ENCODE peak calls at places on chromosomes 6 and 20, in eight cellular contexts. C is neural progenitor cell, H is psoas muscle, U is PC-3, W is OCI-LY7, J is body of pancreas, S is RWPE2, Q is ascending aorta. Y is an unnamed sample. For H3K9me3, the result is how much of the 10 kb centered on the place peaks cover.

GRCh38 chr6:118705799-118706481 is 54.5 kb upstream of the CEP85L start:
- DNase-seq in C (peak), H (peak), U (no peak), W (no peak), J (no peak), S (no peak), Q (no peak), Y (no peak)

GRCh38 chr6:33192671-33193602 is 670 bp upstream of the COL11A2 start:
- DNase-seq in C (peak), H (peak), U (no peak), W (no peak), J (peak), S (no peak), Q (no peak), Y (no peak)

GRCh38 chr6:93624408-93624807 is 205.0 kb upstream of the EPHA7 start:
- DNase-seq in C (peak), H (no peak), U (no peak), W (no peak), J (peak), S (no peak), Q (no peak), Y (no peak)

GRCh38 chr6:117561128-117561527 is 41.2 kb downstream of the GOPC start:
- DNase-seq in C (no peak), H (no peak), U (no peak), W (no peak), J (no peak), S (no peak), Q (no peak), Y (no peak)

GRCh38 chr6:28597217-28597835 is 71.6 kb downstream of the GPX5 start:
- DNase-seq in C (peak), H (no peak), U (peak), W (no peak), J (peak), S (no peak), Q (no peak), Y (no peak)

GRCh38 chr6:38322123-38322522 is 317.6 kb downstream of the BTBD9 start:
- DNase-seq in C (no peak), H (no peak), U (no peak), W (no peak), J (no peak), S (no peak), Q (no peak), Y (no peak)

GRCh38 chr6:22596011-22596410 is 26.6 kb downstream of the HDGFL1 start:
- DNase-seq in C (no peak), H (no peak), U (peak), W (no peak), J (no peak), S (no peak), Q (no peak), Y (no peak)

GRCh38 chr6:75424610-75425548 is 68.7 kb downstream of the FILIP1 start:
- DNase-seq in C (no peak), H (no peak), U (peak), W (no peak), J (no peak), S (no peak), Q (no peak), Y (no peak)

GRCh38 chr6:167095888-167096287 is 27.0 kb upstream of the CCR6 start:
- DNase-seq in C (no peak), H (no peak), U (no peak), W (no peak), J (no peak), S (no peak), Q (no peak), Y (no peak)
- H3K9me3 ChIP-seq in C (under half), H (under half), U (under half), W (under half), J (under half), S (under half), Q (under half), Y (under half)

DNA sequence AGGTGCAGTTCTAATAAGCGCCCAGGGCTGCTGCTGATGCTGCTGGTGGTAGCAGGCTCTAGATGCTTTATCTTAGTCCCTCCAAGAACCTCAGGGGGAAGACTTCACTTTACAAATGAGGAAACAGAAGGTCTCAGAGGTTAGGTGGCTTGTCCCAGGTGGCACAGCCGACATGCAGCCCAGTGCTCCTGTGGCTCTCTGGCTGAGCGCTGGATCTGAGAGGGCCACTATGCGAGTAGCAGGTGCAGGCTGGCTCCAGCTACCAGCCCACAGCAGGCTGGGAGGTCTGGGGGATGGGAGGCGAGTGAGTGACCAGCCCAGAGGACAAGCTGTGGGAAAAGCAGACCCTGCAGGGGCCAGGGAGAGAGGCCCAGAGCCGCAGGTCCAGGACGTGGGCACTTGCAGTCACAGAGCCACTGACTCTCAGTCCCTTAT is 90.9 kb downstream of the PRND start:
- DNase-seq in C (no peak), H (no peak), U (no peak), W (peak), J (no peak), S (no peak), Q (no peak), Y (no peak)
- H3K4me3 ChIP-seq in C (no peak), H (no peak), U (no peak), W (peak), J (no peak), S (no peak), Q (no peak), Y (no peak)

GRCh38 chr20:22579119-22579427 is 5.3 kb downstream of the FOXA2 start:
- DNase-seq in C (peak), H (no peak), U (no peak), W (no peak), J (no peak), S (no peak), Q (no peak), Y (no peak)

GRCh38 chr20:22579711-22580697 is 4.4 kb downstream of the FOXA2 start:
- DNase-seq in C (peak), H (no peak), U (no peak), W (no peak), J (peak), S (no peak), Q (no peak), Y (peak)

GRCh38 chr20:22577515-22578220 is 6.7 kb downstream of the FOXA2 start:
- DNase-seq in C (peak), H (no peak), U (peak), W (no peak), J (peak), S (no peak), Q (no peak), Y (peak)

GRCh38 chr20:22576733-22577514 is 7.4 kb downstream of the FOXA2 start:
- DNase-seq in C (peak), H (no peak), U (no peak), W (no peak), J (peak), S (no peak), Q (no peak), Y (no peak)

DNA sequence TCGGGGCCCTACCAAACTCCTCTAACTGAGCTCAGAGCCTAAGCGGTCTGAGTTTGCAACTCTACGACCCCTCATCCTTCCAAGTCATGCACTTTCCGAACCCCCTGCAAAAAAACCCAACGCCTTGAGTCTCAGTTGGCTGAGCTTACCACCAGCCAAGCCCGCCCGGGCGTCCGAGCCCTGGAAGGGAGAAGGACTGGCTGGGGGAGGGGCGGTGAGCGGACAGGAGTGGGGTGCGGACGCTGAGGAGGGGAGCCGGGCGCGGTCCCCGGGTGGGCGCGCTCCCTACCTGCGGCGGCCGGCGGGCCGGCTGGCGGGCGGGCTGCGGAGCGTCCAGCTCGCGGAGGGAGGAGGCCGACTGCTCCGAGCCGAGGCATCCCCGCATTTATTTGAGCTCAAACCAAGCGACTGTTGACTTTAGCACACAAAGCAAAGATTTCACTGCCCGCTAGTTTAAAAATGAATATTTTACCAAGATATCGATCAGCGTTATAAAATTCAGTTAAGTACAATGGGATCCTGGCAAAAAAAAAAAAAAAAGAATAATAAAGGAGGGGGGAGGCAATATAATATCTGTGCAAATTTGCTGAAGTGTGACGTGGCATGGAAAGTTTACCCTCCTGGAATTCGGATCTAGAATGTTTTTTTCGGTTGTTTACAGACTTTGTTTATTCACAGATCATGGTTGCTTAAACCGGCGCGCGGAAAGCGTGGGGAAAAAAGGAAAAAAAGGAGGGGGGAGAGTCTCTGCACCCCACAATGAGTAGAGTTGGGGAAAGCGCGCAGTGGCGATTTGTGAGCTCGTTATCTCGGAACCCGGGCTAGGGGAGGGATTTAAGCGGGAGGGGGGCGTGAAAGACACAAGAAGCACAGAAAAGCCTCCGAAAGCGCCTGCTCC is 5.9 kb downstream of the FOXA2 start:
- DNase-seq in C (peak), H (no peak), U (peak), W (no peak), J (peak), S (no peak), Q (no peak), Y (peak)
- H3K9me3 ChIP-seq in C (under half), H (under half), U (under half), W (under half), J (under half), S (under half), Q (under half), Y (under half)

GRCh38 chr20:57269148-57269984 is 2.9 kb upstream of the BMP7 start:
- DNase-seq in C (no peak), H (no peak), U (no peak), W (no peak), J (no peak), S (no peak), Q (no peak), Y (no peak)
- H3K4me3 ChIP-seq in C (no peak), H (no peak), U (no peak), W (no peak), J (no peak), S (no peak), Q (no peak), Y (no peak)

DNA sequence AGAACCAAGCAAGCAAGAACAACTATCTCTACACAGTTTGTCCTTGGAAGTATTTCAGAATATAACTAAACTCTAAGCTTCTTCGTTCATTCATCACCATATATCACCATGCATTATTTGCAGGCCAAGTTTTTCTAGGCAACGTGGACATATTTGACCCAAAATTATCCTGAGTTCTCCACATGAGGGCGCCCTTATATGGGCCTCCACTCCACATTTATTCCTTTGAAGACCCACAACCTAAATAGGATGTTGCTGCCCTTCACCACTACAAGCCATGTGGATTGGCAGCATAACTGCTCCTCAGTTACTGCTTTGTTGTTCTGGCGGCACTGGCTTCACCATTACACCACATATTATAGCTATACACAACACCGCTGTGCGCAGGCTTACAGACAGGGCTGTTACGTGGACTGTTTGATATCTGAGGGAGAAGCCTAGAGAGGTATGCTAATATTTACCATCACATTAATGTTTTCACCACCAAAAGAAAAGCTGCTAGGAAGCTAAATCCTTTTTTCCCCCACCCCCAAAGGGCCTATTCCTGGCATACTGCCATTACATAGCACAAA is 411.8 kb downstream of the C6orf118 start:
- DNase-seq in C (no peak), H (no peak), U (peak), W (peak), J (no peak), S (no peak), Q (no peak), Y (no peak)
- H3K9me3 ChIP-seq in C (under half), H (under half), U (under half), W (under half), J (under half), S (under half), Q (under half), Y (under half)

Y was measured in colonic mucosa.